ENCODE peak calls at places on chromosomes 5 and 9, in seven cellular contexts. One of them, this sample, is unnamed.
A peak's percentile ranks its signal among the peaks of the same experiment; 100 is the strongest.

GRCh38 chr9:22682536-22683392 is 236.1 kb downstream of the DMRTA1 start:
- DNase-seq in SJSA1: no peak
- DNase-seq in Peyer's patch: no peak
- DNase-seq in lung: no peak
- DNase-seq in keratinocyte: no peak
- DNase-seq in cardiac muscle cell: no peak
- DNase-seq in transverse colon: no peak
- DNase-seq in this sample: peak; percentile 56

GRCh38 chr9:124629600-124629999 is 122.4 kb upstream of the NR5A1 start:
- DNase-seq in transverse colon: no peak
- DNase-seq in SJSA1: no peak
- DNase-seq in Peyer's patch: no peak
- DNase-seq in lung: no peak
- DNase-seq in cardiac muscle cell: peak; percentile 57
- DNase-seq in keratinocyte: no peak
- DNase-seq in this sample: no peak

GRCh38 chr5:118311103-118311502 is 677.2 kb downstream of the DTWD2 start:
- DNase-seq in lung: no peak
- DNase-seq in transverse colon: no peak
- DNase-seq in cardiac muscle cell: no peak
- DNase-seq in keratinocyte: no peak
- DNase-seq in Peyer's patch: no peak
- DNase-seq in SJSA1: no peak
- DNase-seq in this sample: no peak

GRCh38 chr9:133305731-133306130 is 30.3 kb downstream of the SURF6 start:
- DNase-seq in keratinocyte: no peak
- DNase-seq in Peyer's patch: no peak
- DNase-seq in lung: no peak
- DNase-seq in SJSA1: no peak
- DNase-seq in cardiac muscle cell: no peak
- DNase-seq in transverse colon: no peak
- DNase-seq in this sample: no peak

GRCh38 chr9:98793031-98793430 is 3.3 kb downstream of the ANKS6 start:
- DNase-seq in transverse colon: no peak
- DNase-seq in keratinocyte: no peak
- DNase-seq in lung: no peak
- DNase-seq in Peyer's patch: no peak
- DNase-seq in cardiac muscle cell: no peak
- DNase-seq in SJSA1: no peak
- DNase-seq in this sample: no peak

GRCh38 chr9:124453586-124454191 is 3.4 kb downstream of the ADGRD2 start:
- DNase-seq in cardiac muscle cell: no peak
- DNase-seq in lung: no peak
- DNase-seq in keratinocyte: no peak
- DNase-seq in SJSA1: no peak
- DNase-seq in transverse colon: peak; percentile 65
- DNase-seq in Peyer's patch: no peak
- DNase-seq in this sample: no peak

GRCh38 chr9:102966999-102967398 is 28.1 kb upstream of the CYLC2 start:
- DNase-seq in transverse colon: no peak
- DNase-seq in lung: no peak
- DNase-seq in cardiac muscle cell: no peak
- DNase-seq in Peyer's patch: no peak
- DNase-seq in SJSA1: no peak
- DNase-seq in keratinocyte: no peak
- DNase-seq in this sample: no peak

GRCh38 chr5:128081111-128081865 is 2.3 kb upstream of the SLC12A2 start:
- DNase-seq in cardiac muscle cell: peak; percentile 41
- DNase-seq in SJSA1: no peak
- DNase-seq in transverse colon: no peak
- DNase-seq in keratinocyte: no peak
- DNase-seq in Peyer's patch: no peak
- DNase-seq in lung: no peak
- DNase-seq in this sample: no peak

GRCh38 chr5:167295686-167296015 is 995.8 kb upstream of the WWC1 start:
- DNase-seq in keratinocyte: no peak
- DNase-seq in Peyer's patch: no peak
- DNase-seq in SJSA1: no peak
- DNase-seq in lung: no peak
- DNase-seq in cardiac muscle cell: peak; percentile 36
- DNase-seq in transverse colon: no peak
- DNase-seq in this sample: no peak

GRCh38 chr9:21017092-21017491 is 14.3 kb downstream of the HACD4 start:
- DNase-seq in cardiac muscle cell: peak; percentile 47
- DNase-seq in Peyer's patch: no peak
- DNase-seq in transverse colon: no peak
- DNase-seq in keratinocyte: no peak
- DNase-seq in lung: no peak
- DNase-seq in SJSA1: no peak
- DNase-seq in this sample: no peak

GRCh38 chr9:107210775-107211174 is 72.3 kb upstream of the RAD23B start:
- DNase-seq in keratinocyte: no peak
- DNase-seq in SJSA1: no peak
- DNase-seq in transverse colon: no peak
- DNase-seq in Peyer's patch: no peak
- DNase-seq in lung: no peak
- DNase-seq in cardiac muscle cell: no peak
- DNase-seq in this sample: no peak

GRCh38 chr5:54772232-54773168 is 212.9 kb downstream of the ESM1 start:
- DNase-seq in lung: no peak
- DNase-seq in Peyer's patch: no peak
- DNase-seq in SJSA1: no peak
- DNase-seq in keratinocyte: no peak
- DNase-seq in cardiac muscle cell: no peak
- DNase-seq in transverse colon: no peak
- DNase-seq in this sample: no peak

GRCh38 chr9:17807670-17808282 is 228.9 kb downstream of the SH3GL2 start:
- DNase-seq in transverse colon: peak; percentile 27
- DNase-seq in keratinocyte: no peak
- DNase-seq in cardiac muscle cell: no peak
- DNase-seq in SJSA1: no peak
- DNase-seq in Peyer's patch: no peak
- DNase-seq in lung: no peak
- DNase-seq in this sample: no peak

GRCh38 chr9:130118841-130119520 is 53.2 kb upstream of the NCS1 start:
- DNase-seq in lung: no peak
- DNase-seq in Peyer's patch: no peak
- DNase-seq in keratinocyte: no peak
- DNase-seq in SJSA1: no peak
- DNase-seq in cardiac muscle cell: no peak
- DNase-seq in transverse colon: no peak
- DNase-seq in this sample: no peak

GRCh38 chr5:110900829-110901228 is 162.0 kb downstream of the SLC25A46 start:
- DNase-seq in SJSA1: no peak
- DNase-seq in keratinocyte: peak; percentile 15
- DNase-seq in transverse colon: no peak
- DNase-seq in Peyer's patch: no peak
- DNase-seq in cardiac muscle cell: peak; percentile 75
- DNase-seq in lung: no peak
- DNase-seq in this sample: no peak

GRCh38 chr5:110896901-110897300 is 158.1 kb downstream of the SLC25A46 start:
- DNase-seq in SJSA1: no peak
- DNase-seq in lung: no peak
- DNase-seq in keratinocyte: no peak
- DNase-seq in transverse colon: no peak
- DNase-seq in Peyer's patch: no peak
- DNase-seq in cardiac muscle cell: peak; percentile 46
- DNase-seq in this sample: no peak

GRCh38 chr5:110894805-110895204 is 156.0 kb downstream of the SLC25A46 start:
- DNase-seq in Peyer's patch: no peak
- DNase-seq in SJSA1: no peak
- DNase-seq in lung: no peak
- DNase-seq in keratinocyte: no peak
- DNase-seq in cardiac muscle cell: no peak
- DNase-seq in transverse colon: no peak
- DNase-seq in this sample: no peak

GRCh38 chr5:110903966-110904365 is 165.2 kb downstream of the SLC25A46 start:
- DNase-seq in transverse colon: no peak
- DNase-seq in keratinocyte: no peak
- DNase-seq in SJSA1: no peak
- DNase-seq in Peyer's patch: no peak
- DNase-seq in cardiac muscle cell: no peak
- DNase-seq in lung: no peak
- DNase-seq in this sample: no peak

DNA sequence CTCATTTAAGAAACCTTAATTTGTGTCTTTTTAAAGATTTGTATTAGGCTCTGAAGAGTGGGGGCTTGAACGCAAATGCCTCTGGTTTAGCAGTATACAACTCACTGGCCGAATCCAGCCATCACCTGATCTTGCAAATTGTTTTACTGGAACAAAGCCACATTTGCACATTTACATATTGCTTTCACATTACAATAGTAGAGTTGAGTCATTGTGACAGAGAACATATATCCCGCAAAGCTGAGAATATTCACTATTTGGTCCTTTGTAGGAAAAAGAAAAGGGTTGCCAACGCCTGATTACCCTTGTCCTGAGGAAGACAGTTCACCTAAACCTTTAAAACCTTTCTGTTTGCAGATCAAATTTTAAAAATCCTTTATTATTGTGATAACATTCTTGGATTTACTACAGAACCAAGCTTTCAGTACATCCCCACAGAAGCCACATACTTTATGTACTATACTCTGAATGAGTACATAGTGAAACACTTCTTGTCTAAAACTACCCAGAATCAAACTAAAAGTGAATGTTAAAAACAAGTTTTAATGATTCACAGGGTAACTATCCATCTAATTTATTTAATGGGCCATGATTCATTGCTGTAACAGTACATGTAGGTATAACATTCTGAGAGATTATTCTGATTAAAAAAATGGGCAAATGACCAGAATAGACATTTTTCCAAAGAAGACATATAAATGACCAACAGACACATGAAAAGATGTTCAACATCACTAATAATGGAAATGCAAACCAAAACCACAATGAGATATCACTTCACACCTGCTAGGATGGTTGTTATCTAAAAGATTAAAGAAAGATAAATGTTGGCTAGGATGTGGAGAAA is 161.0 kb downstream of the SLC25A46 start:
- DNase-seq in Peyer's patch: no peak
- DNase-seq in cardiac muscle cell: peak; percentile 13
- DNase-seq in SJSA1: no peak
- DNase-seq in transverse colon: no peak
- DNase-seq in lung: no peak
- DNase-seq in keratinocyte: peak; percentile 33
- DNase-seq in this sample: no peak
- H3K36me3 ChIP-seq in Peyer's patch: no peaks in the 10 kb centered on the region
- H3K36me3 ChIP-seq in cardiac muscle cell: no peaks in the 10 kb centered on the region
- H3K36me3 ChIP-seq in SJSA1: no peaks in the 10 kb centered on the region
- H3K36me3 ChIP-seq in transverse colon: no peaks in the 10 kb centered on the region
- H3K36me3 ChIP-seq in lung: no peaks in the 10 kb centered on the region
- H3K36me3 ChIP-seq in keratinocyte: no peaks in the 10 kb centered on the region
- H3K36me3 ChIP-seq in this sample: no peaks in the 10 kb centered on the region

GRCh38 chr5:142926549-142926948 is 156.4 kb downstream of the ARHGAP26 start:
- DNase-seq in keratinocyte: no peak
- DNase-seq in SJSA1: no peak
- DNase-seq in Peyer's patch: no peak
- DNase-seq in transverse colon: no peak
- DNase-seq in cardiac muscle cell: no peak
- DNase-seq in lung: no peak
- DNase-seq in this sample: no peak
- H3K27ac ChIP-seq in keratinocyte: no peak overlapping the region
- H3K27ac ChIP-seq in SJSA1: no peak overlapping the region
- H3K27ac ChIP-seq in Peyer's patch: no peak overlapping the region
- H3K27ac ChIP-seq in transverse colon: no peak overlapping the region
- H3K27ac ChIP-seq in cardiac muscle cell: no peak overlapping the region
- H3K27ac ChIP-seq in lung: peak overlapping the region; percentile 76
- H3K27ac ChIP-seq in this sample: peak overlapping the region; percentile 73

GRCh38 chr9:90853945-90854344 is 52.3 kb downstream of the SYK start:
- DNase-seq in lung: no peak
- DNase-seq in keratinocyte: no peak
- DNase-seq in transverse colon: no peak
- DNase-seq in SJSA1: no peak
- DNase-seq in cardiac muscle cell: no peak
- DNase-seq in Peyer's patch: no peak
- DNase-seq in this sample: no peak
- H3K36me3 ChIP-seq in lung: no peaks in the 10 kb centered on the region
- H3K36me3 ChIP-seq in keratinocyte: no peaks in the 10 kb centered on the region
- H3K36me3 ChIP-seq in transverse colon: peaks cover under 1% of the 10 kb centered on the region
- H3K36me3 ChIP-seq in SJSA1: no peaks in the 10 kb centered on the region
- H3K36me3 ChIP-seq in cardiac muscle cell: no peaks in the 10 kb centered on the region
- H3K36me3 ChIP-seq in Peyer's patch: peaks cover 18% of the 10 kb centered on the region
- H3K36me3 ChIP-seq in this sample: no peaks in the 10 kb centered on the region

GRCh38 chr5:75526065-75526464 is 14.4 kb downstream of the POLK start:
- DNase-seq in transverse colon: no peak
- DNase-seq in Peyer's patch: no peak
- DNase-seq in lung: no peak
- DNase-seq in cardiac muscle cell: no peak
- DNase-seq in keratinocyte: no peak
- DNase-seq in SJSA1: no peak
- DNase-seq in this sample: no peak
- H3K27ac ChIP-seq in transverse colon: no peak overlapping the region
- H3K27ac ChIP-seq in Peyer's patch: no peak overlapping the region
- H3K27ac ChIP-seq in lung: no peak overlapping the region
- H3K27ac ChIP-seq in cardiac muscle cell: no peak overlapping the region
- H3K27ac ChIP-seq in keratinocyte: no peak overlapping the region
- H3K27ac ChIP-seq in SJSA1: no peak overlapping the region
- H3K27ac ChIP-seq in this sample: no peak overlapping the region

DNA sequence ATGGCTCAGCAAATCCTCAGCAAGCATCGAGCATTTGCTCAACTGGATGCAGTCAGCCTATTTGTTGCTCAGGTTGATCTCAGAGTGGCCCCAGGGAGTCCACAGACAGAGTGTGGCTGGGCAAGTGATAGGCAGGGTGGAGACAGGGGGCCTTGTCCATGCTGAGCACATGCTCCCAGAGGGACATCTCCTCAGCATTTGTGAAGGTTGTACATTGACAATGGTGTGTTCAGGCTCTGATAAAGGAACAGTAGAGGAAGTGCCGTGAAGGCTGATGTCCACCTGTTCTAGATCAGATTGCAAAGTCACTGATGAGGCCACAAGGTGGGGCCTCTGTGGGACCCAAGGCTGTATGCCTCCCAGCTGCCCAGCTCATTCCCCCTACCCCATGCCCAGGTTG is 50.1 kb upstream of the FOXI1 start:
- DNase-seq in keratinocyte: no peak
- DNase-seq in lung: no peak
- DNase-seq in cardiac muscle cell: no peak
- DNase-seq in SJSA1: no peak
- DNase-seq in transverse colon: no peak
- DNase-seq in Peyer's patch: no peak
- DNase-seq in this sample: no peak
- H3K36me3 ChIP-seq in keratinocyte: no peaks in the 10 kb centered on the region
- H3K36me3 ChIP-seq in lung: no peaks in the 10 kb centered on the region
- H3K36me3 ChIP-seq in cardiac muscle cell: no peaks in the 10 kb centered on the region
- H3K36me3 ChIP-seq in SJSA1: no peaks in the 10 kb centered on the region
- H3K36me3 ChIP-seq in transverse colon: no peaks in the 10 kb centered on the region
- H3K36me3 ChIP-seq in Peyer's patch: no peaks in the 10 kb centered on the region
- H3K36me3 ChIP-seq in this sample: no peaks in the 10 kb centered on the region

This sample was measured in gastrocnemius medialis.